ENCODE peak calls at places on chromosome 6, in ten cellular contexts. S is heart right ventricle; A is cardiac fibroblast; K is dorsolateral prefrontal cortex; W is HS-27A; Y is K562; X is HCEC 1CT; R is nucleus accumbens; O is stimulated activated CD4-positive, alpha-beta T cell treated with anti-CD3 and anti-CD28 coated beads, Interleukin-2, amount 100 ng/mL, for 4 hours; N is aorta. F is an unnamed sample.

GRCh38 chr6:49787176-49787575 is at the start of gene PGK2:
- DNase-seq in S (no peak), A (no peak), K (no peak), W (peak), Y (peak), X (peak), R (no peak), O (no peak), N (no peak), F (no peak)

GRCh38 chr6:116556065-116556464 is 2.5 kb downstream of the CALHM4 start:
- DNase-seq in S (no peak), A (peak), K (no peak), W (peak), Y (no peak), X (peak), R (no peak), O (no peak), N (no peak), F (no peak)

GRCh38 chr6:35737413-35738211 is 780 bp downstream of the ARMC12 start:
- DNase-seq in S (no peak), A (peak), K (no peak), W (no peak), Y (peak), X (peak), R (peak), O (no peak), N (no peak), F (no peak)

GRCh38 chr6:19892250-19892649 is 55.1 kb downstream of the ID4 start:
- DNase-seq in S (no peak), A (no peak), K (no peak), W (no peak), Y (no peak), X (no peak), R (no peak), O (no peak), N (no peak), F (no peak)

GRCh38 chr6:125953502-125953875 is 3.1 kb upstream of the HINT3 start:
- DNase-seq in S (no peak), A (no peak), K (no peak), W (no peak), Y (no peak), X (no peak), R (no peak), O (no peak), N (no peak), F (no peak)

GRCh38 chr6:157632821-157633220 is 190.2 kb upstream of the SNX9 start:
- DNase-seq in S (no peak), A (peak), K (peak), W (no peak), Y (no peak), X (peak), R (no peak), O (no peak), N (no peak), F (no peak)

GRCh38 chr6:112227411-112227810 is 27.0 kb downstream of the LAMA4 start:
- DNase-seq in S (no peak), A (no peak), K (no peak), W (no peak), Y (no peak), X (peak), R (no peak), O (no peak), N (no peak), F (no peak)

GRCh38 chr6:46758960-46759753 is 12.4 kb downstream of the ANKRD66 start:
- DNase-seq in S (no peak), A (no peak), K (no peak), W (no peak), Y (no peak), X (no peak), R (no peak), O (no peak), N (no peak), F (no peak)

GRCh38 chr6:48893048-48893447 is 570.0 kb downstream of the MMUT start:
- DNase-seq in S (no peak), A (no peak), K (no peak), W (no peak), Y (no peak), X (no peak), R (no peak), O (no peak), N (no peak), F (no peak)

GRCh38 chr6:42454428-42454791 is 2.7 kb upstream of the TRERF1 start:
- DNase-seq in S (peak), A (no peak), K (no peak), W (no peak), Y (no peak), X (no peak), R (no peak), O (no peak), N (peak), F (peak)

GRCh38 chr6:138963119-138963518 is 24.9 kb downstream of the REPS1 start:
- DNase-seq in S (no peak), A (no peak), K (no peak), W (no peak), Y (no peak), X (no peak), R (no peak), O (no peak), N (no peak), F (no peak)

GRCh38 chr6:41826343-41827043 is 39.0 kb downstream of the TOMM6 start:
- DNase-seq in S (no peak), A (no peak), K (no peak), W (no peak), Y (no peak), X (no peak), R (no peak), O (no peak), N (no peak), F (no peak)

GRCh38 chr6:157030756-157031155 is 253.6 kb downstream of the ARID1B start:
- DNase-seq in S (no peak), A (no peak), K (peak), W (no peak), Y (no peak), X (no peak), R (no peak), O (no peak), N (no peak), F (no peak)

GRCh38 chr6:44674226-44675155 is 287.0 kb downstream of the CDC5L start:
- DNase-seq in S (no peak), A (no peak), K (no peak), W (no peak), Y (no peak), X (no peak), R (no peak), O (no peak), N (no peak), F (peak)

GRCh38 chr6:53484409-53485280 is 60.3 kb downstream of the GCLC start:
- DNase-seq in S (no peak), A (peak), K (peak), W (no peak), Y (peak), X (peak), R (peak), O (peak), N (peak), F (peak)

GRCh38 chr6:70985151-70985550 is 28.3 kb upstream of the B3GAT2 start:
- DNase-seq in S (no peak), A (no peak), K (no peak), W (no peak), Y (no peak), X (no peak), R (no peak), O (no peak), N (no peak), F (no peak)

GRCh38 chr6:158269657-158270056 is 42.6 kb upstream of the TULP4 start:
- DNase-seq in S (no peak), A (no peak), K (no peak), W (no peak), Y (no peak), X (no peak), R (no peak), O (no peak), N (no peak), F (no peak)

GRCh38 chr6:64777941-64778785 is 928.9 kb downstream of the EYS start:
- DNase-seq in S (no peak), A (peak), K (no peak), W (no peak), Y (no peak), X (no peak), R (no peak), O (no peak), N (no peak), F (no peak)

GRCh38 chr6:98843274-98844243 is 9.2 kb downstream of the POU3F2 start:
- DNase-seq in S (no peak), A (no peak), K (no peak), W (no peak), Y (no peak), X (no peak), R (no peak), O (no peak), N (no peak), F (no peak)

GRCh38 chr6:121885399-121886152 is 450.1 kb downstream of the GJA1 start:
- DNase-seq in S (no peak), A (peak), K (no peak), W (no peak), Y (no peak), X (peak), R (no peak), O (no peak), N (no peak), F (no peak)

GRCh38 chr6:111604259-111605099 is 1.2 kb downstream of the TRAF3IP2 start:
- DNase-seq in S (peak), A (peak), K (peak), W (no peak), Y (no peak), X (peak), R (peak), O (no peak), N (peak), F (peak)

GRCh38 chr6:16944601-16945000 is 157.2 kb upstream of the STMND1 start:
- DNase-seq in S (no peak), A (no peak), K (no peak), W (no peak), Y (no peak), X (no peak), R (no peak), O (no peak), N (no peak), F (no peak)

GRCh38 chr6:39841291-39841690 is 49.1 kb downstream of the DAAM2 start:
- DNase-seq in S (no peak), A (no peak), K (no peak), W (no peak), Y (no peak), X (no peak), R (no peak), O (no peak), N (no peak), F (no peak)

GRCh38 chr6:53326372-53327016 is 22.3 kb downstream of the ELOVL5 start:
- DNase-seq in S (no peak), A (peak), K (no peak), W (peak), Y (no peak), X (peak), R (no peak), O (no peak), N (peak), F (no peak)

GRCh38 chr6:163661271-163661671 is 246.8 kb downstream of the QKI start:
- DNase-seq in S (no peak), A (no peak), K (no peak), W (no peak), Y (no peak), X (no peak), R (peak), O (no peak), N (no peak), F (no peak)

F was measured in sciatic nerve.